ENCODE peak calls at places on chromosomes 1 and 21, in six cellular contexts. One of them, this sample, is unnamed.

GRCh38 chr1:47441450-47442106 is 3.7 kb downstream of the FOXD2 start:
- DNase-seq in hepatocyte: no peak
- DNase-seq in SJSA1: peak; percentile 75
- DNase-seq in tibial nerve: no peak
- DNase-seq in prostate gland: no peak
- DNase-seq in aorta: no peak
- DNase-seq in this sample: no peak

GRCh38 chr1:34053660-34054059 is 111.4 kb downstream of the CSMD2 start:
- DNase-seq in hepatocyte: no peak
- DNase-seq in SJSA1: no peak
- DNase-seq in tibial nerve: no peak
- DNase-seq in prostate gland: no peak
- DNase-seq in aorta: no peak
- DNase-seq in this sample: no peak

GRCh38 chr1:153510984-153511410 is 24.8 kb downstream of the S100A6 start:
- DNase-seq in hepatocyte: peak; percentile 92
- DNase-seq in SJSA1: peak; percentile 76
- DNase-seq in tibial nerve: peak; percentile 80
- DNase-seq in prostate gland: peak; percentile 72
- DNase-seq in aorta: peak; percentile 89
- DNase-seq in this sample: peak; percentile 77

GRCh38 chr21:43639470-43640178 is 19.7 kb downstream of the HSF2BP start:
- DNase-seq in hepatocyte: peak; percentile 39
- DNase-seq in SJSA1: no peak
- DNase-seq in tibial nerve: no peak
- DNase-seq in prostate gland: no peak
- DNase-seq in aorta: no peak
- DNase-seq in this sample: no peak

GRCh38 chr1:219518168-219518905 is 94.6 kb downstream of the ZC3H11B start:
- DNase-seq in hepatocyte: peak; percentile 26
- DNase-seq in SJSA1: peak; percentile 83
- DNase-seq in tibial nerve: no peak
- DNase-seq in prostate gland: no peak
- DNase-seq in aorta: no peak
- DNase-seq in this sample: no peak

GRCh38 chr1:230171337-230172015 is 104.4 kb downstream of the GALNT2 start:
- DNase-seq in hepatocyte: no peak
- DNase-seq in SJSA1: no peak
- DNase-seq in tibial nerve: no peak
- DNase-seq in prostate gland: no peak
- DNase-seq in aorta: no peak
- DNase-seq in this sample: no peak

GRCh38 chr21:41024341-41025056 is 143.5 kb upstream of the BACE2 start:
- DNase-seq in hepatocyte: peak; percentile 71
- DNase-seq in SJSA1: no peak
- DNase-seq in tibial nerve: no peak
- DNase-seq in prostate gland: no peak
- DNase-seq in aorta: no peak
- DNase-seq in this sample: no peak

GRCh38 chr21:45418301-45419071 is 13.5 kb downstream of the COL18A1 start:
- DNase-seq in hepatocyte: peak; percentile 4
- DNase-seq in SJSA1: no peak
- DNase-seq in tibial nerve: no peak
- DNase-seq in prostate gland: no peak
- DNase-seq in aorta: peak; percentile 53
- DNase-seq in this sample: no peak

GRCh38 chr21:35149698-35150097 is 100.6 kb upstream of the RUNX1 start:
- DNase-seq in hepatocyte: no peak
- DNase-seq in SJSA1: peak; percentile 50
- DNase-seq in tibial nerve: no peak
- DNase-seq in prostate gland: no peak
- DNase-seq in aorta: no peak
- DNase-seq in this sample: no peak

GRCh38 chr1:245378352-245379144 is 223.8 kb downstream of the KIF26B start:
- DNase-seq in hepatocyte: no peak
- DNase-seq in SJSA1: no peak
- DNase-seq in tibial nerve: no peak
- DNase-seq in prostate gland: no peak
- DNase-seq in aorta: no peak
- DNase-seq in this sample: no peak

GRCh38 chr21:25563399-25564116 is 43.7 kb downstream of the MRPL39 start:
- DNase-seq in hepatocyte: no peak
- DNase-seq in SJSA1: no peak
- DNase-seq in tibial nerve: no peak
- DNase-seq in prostate gland: no peak
- DNase-seq in aorta: no peak
- DNase-seq in this sample: no peak

GRCh38 chr21:45138199-45139002 is 64.0 kb downstream of the ADARB1 start:
- DNase-seq in hepatocyte: peak; percentile 84
- DNase-seq in SJSA1: peak; percentile 43
- DNase-seq in tibial nerve: peak; percentile 65
- DNase-seq in prostate gland: no peak
- DNase-seq in aorta: peak; percentile 83
- DNase-seq in this sample: peak; percentile 80

GRCh38 chr1:236303675-236304074 is 21.9 kb upstream of the ERO1B start:
- DNase-seq in hepatocyte: no peak
- DNase-seq in SJSA1: no peak
- DNase-seq in tibial nerve: no peak
- DNase-seq in prostate gland: no peak
- DNase-seq in aorta: no peak
- DNase-seq in this sample: no peak

GRCh38 chr1:201324821-201325677 is 41.7 kb downstream of the PKP1 start:
- DNase-seq in hepatocyte: no peak
- DNase-seq in SJSA1: no peak
- DNase-seq in tibial nerve: no peak
- DNase-seq in prostate gland: no peak
- DNase-seq in aorta: peak; percentile 26
- DNase-seq in this sample: no peak

GRCh38 chr21:34877485-34878128 is 171.5 kb downstream of the RUNX1 start:
- DNase-seq in hepatocyte: peak; percentile 48
- DNase-seq in SJSA1: no peak
- DNase-seq in tibial nerve: no peak
- DNase-seq in prostate gland: peak; percentile 91
- DNase-seq in aorta: no peak
- DNase-seq in this sample: no peak

GRCh38 chr1:51712590-51712989 is 95.7 kb downstream of the OSBPL9 start:
- DNase-seq in hepatocyte: no peak
- DNase-seq in SJSA1: no peak
- DNase-seq in tibial nerve: no peak
- DNase-seq in prostate gland: no peak
- DNase-seq in aorta: no peak
- DNase-seq in this sample: no peak

GRCh38 chr1:101238681-101239094 is 1.9 kb downstream of the S1PR1 start:
- DNase-seq in hepatocyte: peak; percentile 87
- DNase-seq in SJSA1: peak; percentile 94
- DNase-seq in tibial nerve: peak; percentile 88
- DNase-seq in prostate gland: peak; percentile 63
- DNase-seq in aorta: peak; percentile 91
- DNase-seq in this sample: peak; percentile 84

GRCh38 chr1:185315364-185316108 is 1.5 kb downstream of the IVNS1ABP start:
- DNase-seq in hepatocyte: peak; percentile 36
- DNase-seq in SJSA1: peak; percentile 29
- DNase-seq in tibial nerve: no peak
- DNase-seq in prostate gland: no peak
- DNase-seq in aorta: no peak
- DNase-seq in this sample: no peak

GRCh38 chr1:3679799-3680453 is 27.6 kb downstream of the TP73 start:
- DNase-seq in hepatocyte: no peak
- DNase-seq in SJSA1: no peak
- DNase-seq in tibial nerve: no peak
- DNase-seq in prostate gland: no peak
- DNase-seq in aorta: peak; percentile 15
- DNase-seq in this sample: no peak

GRCh38 chr1:203271962-203272632 is 33.2 kb upstream of the BTG2 start:
- DNase-seq in hepatocyte: peak; percentile 8
- DNase-seq in SJSA1: no peak
- DNase-seq in tibial nerve: no peak
- DNase-seq in prostate gland: no peak
- DNase-seq in aorta: no peak
- DNase-seq in this sample: no peak

GRCh38 chr1:176656257-176656995 is 193.5 kb downstream of the PAPPA2 start:
- DNase-seq in hepatocyte: peak; percentile 48
- DNase-seq in SJSA1: peak; percentile 79
- DNase-seq in tibial nerve: no peak
- DNase-seq in prostate gland: no peak
- DNase-seq in aorta: no peak
- DNase-seq in this sample: no peak

GRCh38 chr1:182149411-182149965 is 88.0 kb upstream of the ZNF648 start:
- DNase-seq in hepatocyte: peak; percentile 59
- DNase-seq in SJSA1: no peak
- DNase-seq in tibial nerve: peak; percentile 48
- DNase-seq in prostate gland: no peak
- DNase-seq in aorta: peak; percentile 73
- DNase-seq in this sample: no peak

GRCh38 chr1:147073062-147073432 is 99.2 kb downstream of the PRKAB2 start:
- DNase-seq in hepatocyte: no peak
- DNase-seq in SJSA1: no peak
- DNase-seq in tibial nerve: no peak
- DNase-seq in prostate gland: no peak
- DNase-seq in aorta: no peak
- DNase-seq in this sample: no peak

GRCh38 chr1:169128565-169128964 is 22.1 kb downstream of the ATP1B1 start:
- DNase-seq in hepatocyte: no peak
- DNase-seq in SJSA1: no peak
- DNase-seq in tibial nerve: no peak
- DNase-seq in prostate gland: no peak
- DNase-seq in aorta: no peak
- DNase-seq in this sample: no peak

DNA sequence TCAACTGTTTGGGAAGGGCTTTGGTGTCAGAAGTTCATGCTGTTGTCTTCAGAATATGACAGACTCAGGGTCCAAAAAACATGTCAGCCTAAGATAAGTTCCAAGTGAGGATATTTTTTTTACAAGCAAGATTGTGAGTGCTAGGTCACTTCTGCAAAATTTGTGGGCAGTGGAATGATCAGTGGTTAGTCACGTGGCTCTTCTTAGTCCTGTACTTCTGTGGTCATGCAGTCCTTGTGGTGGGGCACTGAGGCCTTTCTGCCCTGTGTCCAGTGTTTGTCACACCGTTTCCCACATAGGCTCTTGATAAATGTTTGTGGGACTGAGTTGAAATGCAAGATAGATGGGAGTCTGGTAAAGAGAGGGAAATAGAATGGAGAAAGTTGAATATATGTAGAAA is 5.3 kb downstream of the RGL1 start:
- DNase-seq in hepatocyte: no peak
- DNase-seq in SJSA1: no peak
- DNase-seq in tibial nerve: no peak
- DNase-seq in prostate gland: no peak
- DNase-seq in aorta: peak; percentile 52
- DNase-seq in this sample: no peak
- H3K4me1 ChIP-seq in hepatocyte: peaks cover 41% of the 10 kb centered on the region
- H3K4me1 ChIP-seq in SJSA1: peaks cover 74% of the 10 kb centered on the region
- H3K4me1 ChIP-seq in tibial nerve: peaks cover 23% of the 10 kb centered on the region
- H3K4me1 ChIP-seq in prostate gland: no peaks in the 10 kb centered on the region
- H3K4me1 ChIP-seq in aorta: peaks cover 2% of the 10 kb centered on the region
- H3K4me1 ChIP-seq in this sample: peaks cover 4% of the 10 kb centered on the region

GRCh38 chr1:18934205-18935000 is 22.1 kb downstream of the IFFO2 start:
- DNase-seq in hepatocyte: no peak
- DNase-seq in SJSA1: no peak
- DNase-seq in tibial nerve: no peak
- DNase-seq in prostate gland: no peak
- DNase-seq in aorta: no peak
- DNase-seq in this sample: no peak

GRCh38 chr1:18931731-18932130 is 24.7 kb downstream of the IFFO2 start:
- DNase-seq in hepatocyte: no peak
- DNase-seq in SJSA1: no peak
- DNase-seq in tibial nerve: no peak
- DNase-seq in prostate gland: no peak
- DNase-seq in aorta: no peak
- DNase-seq in this sample: no peak

GRCh38 chr1:18929686-18930085 is 26.8 kb downstream of the IFFO2 start:
- DNase-seq in hepatocyte: no peak
- DNase-seq in SJSA1: peak; percentile 84
- DNase-seq in tibial nerve: no peak
- DNase-seq in prostate gland: no peak
- DNase-seq in aorta: no peak
- DNase-seq in this sample: no peak

GRCh38 chr1:18932387-18932786 is 24.1 kb downstream of the IFFO2 start:
- DNase-seq in hepatocyte: no peak
- DNase-seq in SJSA1: no peak
- DNase-seq in tibial nerve: no peak
- DNase-seq in prostate gland: no peak
- DNase-seq in aorta: no peak
- DNase-seq in this sample: no peak

DNA sequence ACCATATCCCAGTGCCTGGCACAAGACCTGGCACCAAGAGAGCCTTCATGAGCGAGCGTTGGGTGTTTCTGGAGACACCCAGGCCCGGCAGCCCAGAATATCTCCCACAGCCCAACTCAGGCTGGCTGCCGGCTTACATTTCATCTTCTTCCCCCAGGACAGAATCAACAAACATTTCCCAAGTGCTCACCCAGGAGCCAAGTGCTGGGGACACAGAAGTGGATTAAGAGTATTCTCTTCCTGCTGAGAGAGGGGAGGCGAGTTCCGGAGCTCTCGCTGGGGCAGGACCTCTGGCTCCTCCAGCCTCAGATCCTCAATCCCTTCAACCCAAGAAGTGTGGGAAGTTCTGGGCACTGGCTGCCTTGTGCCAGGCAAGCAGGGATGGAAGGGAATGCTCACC is 23.6 kb downstream of the IFFO2 start:
- DNase-seq in hepatocyte: no peak
- DNase-seq in SJSA1: no peak
- DNase-seq in tibial nerve: no peak
- DNase-seq in prostate gland: no peak
- DNase-seq in aorta: no peak
- DNase-seq in this sample: no peak
- H3K4me1 ChIP-seq in hepatocyte: no peaks in the 10 kb centered on the region
- H3K4me1 ChIP-seq in SJSA1: peaks cover 27% of the 10 kb centered on the region
- H3K4me1 ChIP-seq in tibial nerve: peaks cover 10% of the 10 kb centered on the region
- H3K4me1 ChIP-seq in prostate gland: peaks cover 5% of the 10 kb centered on the region
- H3K4me1 ChIP-seq in aorta: no peaks in the 10 kb centered on the region
- H3K4me1 ChIP-seq in this sample: peaks cover 62% of the 10 kb centered on the region

GRCh38 chr1:25673962-25674928 is 57.7 kb downstream of the MAN1C1 start:
- DNase-seq in hepatocyte: no peak
- DNase-seq in SJSA1: no peak
- DNase-seq in tibial nerve: no peak
- DNase-seq in prostate gland: no peak
- DNase-seq in aorta: no peak
- DNase-seq in this sample: no peak
- H3K4me1 ChIP-seq in hepatocyte: peaks cover 7% of the 10 kb centered on the region
- H3K4me1 ChIP-seq in SJSA1: no peaks in the 10 kb centered on the region
- H3K4me1 ChIP-seq in tibial nerve: peaks cover 8% of the 10 kb centered on the region
- H3K4me1 ChIP-seq in prostate gland: no peaks in the 10 kb centered on the region
- H3K4me1 ChIP-seq in aorta: no peaks in the 10 kb centered on the region
- H3K4me1 ChIP-seq in this sample: peaks cover 79% of the 10 kb centered on the region

DNA sequence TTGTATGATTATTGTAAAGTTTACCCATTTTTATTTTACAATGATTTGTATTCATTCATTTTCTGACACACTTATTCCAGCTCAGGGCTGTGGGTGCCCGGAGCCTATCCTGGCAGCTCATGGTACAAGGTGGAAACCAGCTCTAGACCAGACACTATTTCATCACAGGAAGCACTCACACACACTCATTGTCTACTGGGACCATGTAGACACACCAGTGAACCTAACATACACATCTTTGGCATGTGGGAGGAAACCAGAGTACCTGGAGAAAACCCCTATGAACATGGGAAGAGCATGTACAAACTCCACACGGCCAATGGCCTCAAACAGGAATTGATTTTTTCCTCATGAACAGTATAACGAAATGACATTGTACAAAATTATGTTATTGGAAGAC is 2.4 kb downstream of the DTL start:
- DNase-seq in hepatocyte: no peak
- DNase-seq in SJSA1: no peak
- DNase-seq in tibial nerve: no peak
- DNase-seq in prostate gland: no peak
- DNase-seq in aorta: no peak
- DNase-seq in this sample: no peak
- H3K4me1 ChIP-seq in hepatocyte: peaks cover 7% of the 10 kb centered on the region
- H3K4me1 ChIP-seq in SJSA1: peaks cover 24% of the 10 kb centered on the region
- H3K4me1 ChIP-seq in tibial nerve: peaks cover 17% of the 10 kb centered on the region
- H3K4me1 ChIP-seq in prostate gland: peaks cover 5% of the 10 kb centered on the region
- H3K4me1 ChIP-seq in aorta: no peaks in the 10 kb centered on the region
- H3K4me1 ChIP-seq in this sample: peaks cover 19% of the 10 kb centered on the region

This sample was measured in CD8-positive, alpha-beta T cell.